ENCODE peak calls at places on chromosomes 2 and 18, in eight cellular contexts. One of them, this sample, is unnamed.

GRCh38 chr2:17539993-17540812 is at the start of gene VSNL1:
- DNase-seq in GM12891: no peak
- DNase-seq in GM12892: no peak
- DNase-seq in HL-60: no peak
- DNase-seq in Panc1: no peak
- DNase-seq in HepG2: peak
- DNase-seq in K562: peak
- DNase-seq in spleen: peak
- DNase-seq in this sample: peak

GRCh38 chr18:57062841-57063240 is 84.0 kb upstream of the BOD1L2 start:
- DNase-seq in GM12891: no peak
- DNase-seq in GM12892: no peak
- DNase-seq in HL-60: no peak
- DNase-seq in Panc1: no peak
- DNase-seq in HepG2: no peak
- DNase-seq in K562: no peak
- DNase-seq in spleen: no peak
- DNase-seq in this sample: no peak

GRCh38 chr2:186518291-186518690 is 32.2 kb downstream of the ZC3H15 start:
- DNase-seq in GM12891: no peak
- DNase-seq in GM12892: no peak
- DNase-seq in HL-60: no peak
- DNase-seq in Panc1: no peak
- DNase-seq in HepG2: no peak
- DNase-seq in K562: no peak
- DNase-seq in spleen: no peak
- DNase-seq in this sample: no peak

GRCh38 chr18:39862341-39862740 is 2092.7 kb upstream of the PIK3C3 start:
- DNase-seq in GM12891: no peak
- DNase-seq in GM12892: no peak
- DNase-seq in HL-60: no peak
- DNase-seq in Panc1: no peak
- DNase-seq in HepG2: no peak
- DNase-seq in K562: no peak
- DNase-seq in spleen: no peak
- DNase-seq in this sample: no peak

GRCh38 chr2:201151127-201152074 is 31.5 kb upstream of the CASP10 start:
- DNase-seq in GM12891: no peak
- DNase-seq in GM12892: no peak
- DNase-seq in HL-60: peak
- DNase-seq in Panc1: peak
- DNase-seq in HepG2: peak
- DNase-seq in K562: no peak
- DNase-seq in spleen: no peak
- DNase-seq in this sample: no peak

GRCh38 chr2:237806334-237806733 is 7.8 kb downstream of the RBM44 start:
- DNase-seq in GM12891: no peak
- DNase-seq in GM12892: no peak
- DNase-seq in HL-60: no peak
- DNase-seq in Panc1: no peak
- DNase-seq in HepG2: no peak
- DNase-seq in K562: no peak
- DNase-seq in spleen: no peak
- DNase-seq in this sample: no peak

GRCh38 chr2:22902662-22903165 is 482.3 kb upstream of the KLHL29 start:
- DNase-seq in GM12891: no peak
- DNase-seq in GM12892: no peak
- DNase-seq in HL-60: no peak
- DNase-seq in Panc1: no peak
- DNase-seq in HepG2: no peak
- DNase-seq in K562: no peak
- DNase-seq in spleen: no peak
- DNase-seq in this sample: no peak

GRCh38 chr18:47254341-47254939 is 3.0 kb upstream of the SKOR2 start:
- DNase-seq in GM12891: no peak
- DNase-seq in GM12892: no peak
- DNase-seq in HL-60: no peak
- DNase-seq in Panc1: no peak
- DNase-seq in HepG2: peak
- DNase-seq in K562: peak
- DNase-seq in spleen: no peak
- DNase-seq in this sample: no peak

GRCh38 chr2:112481528-112482228 is at the start of gene TTL:
- DNase-seq in GM12891: peak
- DNase-seq in GM12892: peak
- DNase-seq in HL-60: peak
- DNase-seq in Panc1: no peak
- DNase-seq in HepG2: peak
- DNase-seq in K562: peak
- DNase-seq in spleen: peak
- DNase-seq in this sample: peak
- TF ChIP-seq POLR2AphosphoS5 in GM12891: no peak
- TF ChIP-seq POLR2AphosphoS5 in GM12892: no peak
- TF ChIP-seq POLR2AphosphoS5 in HL-60: peak
- TF ChIP-seq POLR2AphosphoS5 in Panc1: peak
- TF ChIP-seq POLR2AphosphoS5 in HepG2: peak
- TF ChIP-seq POLR2AphosphoS5 in K562: peak
- TF ChIP-seq POLR2AphosphoS5 in spleen: peak
- TF ChIP-seq POLR2AphosphoS5 in this sample: peak

DNA sequence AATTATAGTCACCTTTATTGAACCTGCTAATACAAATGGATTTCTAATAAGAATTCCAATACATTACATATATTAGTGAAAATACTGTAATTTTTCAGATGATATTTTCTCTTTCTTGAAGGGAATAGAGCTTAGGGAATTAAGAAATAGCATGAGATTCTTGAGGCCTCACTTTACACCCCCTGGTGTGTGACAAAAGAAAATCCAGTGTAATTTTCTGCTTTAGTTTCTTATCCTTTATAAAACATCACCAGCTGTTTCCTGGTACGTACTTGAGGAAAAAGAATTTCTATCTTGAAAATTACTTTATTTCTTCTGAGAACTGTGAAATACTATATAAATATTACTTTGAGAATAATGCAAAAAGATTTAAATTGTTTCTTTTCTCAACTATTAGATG is 71.6 kb downstream of the CLIP4 start:
- DNase-seq in GM12891: no peak
- DNase-seq in GM12892: no peak
- DNase-seq in HL-60: no peak
- DNase-seq in Panc1: no peak
- DNase-seq in HepG2: no peak
- DNase-seq in K562: no peak
- DNase-seq in spleen: no peak
- DNase-seq in this sample: no peak
- TF ChIP-seq POLR2AphosphoS5 in GM12891: no peak
- TF ChIP-seq POLR2AphosphoS5 in GM12892: no peak
- TF ChIP-seq POLR2AphosphoS5 in HL-60: no peak
- TF ChIP-seq POLR2AphosphoS5 in Panc1: no peak
- TF ChIP-seq POLR2AphosphoS5 in HepG2: no peak
- TF ChIP-seq POLR2AphosphoS5 in K562: no peak
- TF ChIP-seq POLR2AphosphoS5 in spleen: no peak
- TF ChIP-seq POLR2AphosphoS5 in this sample: no peak

DNA sequence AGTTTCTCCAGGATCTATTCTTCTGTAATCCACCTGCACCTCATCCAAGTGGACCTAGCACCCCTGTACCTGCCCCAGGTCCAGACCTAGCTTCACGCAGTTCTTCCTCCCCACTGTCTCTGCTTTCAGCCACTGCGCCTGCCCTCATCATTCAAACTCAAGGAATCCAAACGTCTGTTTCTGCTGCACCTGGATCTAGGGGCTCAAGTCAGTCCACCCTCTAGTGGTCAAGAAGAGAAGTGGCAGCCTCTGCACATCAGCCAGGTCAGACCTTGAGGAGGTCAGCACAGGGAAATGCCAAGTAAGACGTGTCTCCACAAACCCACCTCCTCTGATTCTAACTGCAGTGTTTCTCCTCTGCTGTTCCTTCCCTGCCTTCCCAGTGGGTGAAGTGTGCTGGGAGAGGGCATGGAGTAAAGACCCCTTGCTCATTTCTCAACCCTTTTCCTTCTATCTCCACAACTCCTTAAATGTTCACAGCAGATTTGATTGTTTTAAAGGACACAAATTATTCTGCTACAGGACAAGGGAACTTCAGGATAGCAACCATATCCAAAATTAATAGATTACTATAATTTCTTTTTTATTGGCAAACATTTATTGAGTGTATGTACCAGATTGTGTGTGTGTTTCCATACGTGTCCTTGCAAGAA is 8.7 kb upstream of the RNF152 start:
- DNase-seq in GM12891: peak
- DNase-seq in GM12892: peak
- DNase-seq in HL-60: peak
- DNase-seq in Panc1: peak
- DNase-seq in HepG2: peak
- DNase-seq in K562: peak
- DNase-seq in spleen: no peak
- DNase-seq in this sample: peak
- TF ChIP-seq POLR2AphosphoS5 in GM12891: no peak
- TF ChIP-seq POLR2AphosphoS5 in GM12892: no peak
- TF ChIP-seq POLR2AphosphoS5 in HL-60: no peak
- TF ChIP-seq POLR2AphosphoS5 in Panc1: no peak
- TF ChIP-seq POLR2AphosphoS5 in HepG2: no peak
- TF ChIP-seq POLR2AphosphoS5 in K562: no peak
- TF ChIP-seq POLR2AphosphoS5 in spleen: no peak
- TF ChIP-seq POLR2AphosphoS5 in this sample: no peak

GRCh38 chr2:46296216-46296839 is 879 bp upstream of the EPAS1 start:
- DNase-seq in GM12891: no peak
- DNase-seq in GM12892: peak
- DNase-seq in HL-60: no peak
- DNase-seq in Panc1: no peak
- DNase-seq in HepG2: no peak
- DNase-seq in K562: no peak
- DNase-seq in spleen: peak
- DNase-seq in this sample: peak

GRCh38 chr2:46296840-46297545 is at the start of gene EPAS1:
- DNase-seq in GM12891: peak
- DNase-seq in GM12892: peak
- DNase-seq in HL-60: peak
- DNase-seq in Panc1: no peak
- DNase-seq in HepG2: peak
- DNase-seq in K562: peak
- DNase-seq in spleen: peak
- DNase-seq in this sample: peak

GRCh38 chr2:46298522-46299351 is 1.5 kb downstream of the EPAS1 start:
- DNase-seq in GM12891: peak
- DNase-seq in GM12892: peak
- DNase-seq in HL-60: no peak
- DNase-seq in Panc1: no peak
- DNase-seq in HepG2: no peak
- DNase-seq in K562: peak
- DNase-seq in spleen: peak
- DNase-seq in this sample: peak

GRCh38 chr2:46298272-46298521 is 990 bp downstream of the EPAS1 start:
- DNase-seq in GM12891: no peak
- DNase-seq in GM12892: no peak
- DNase-seq in HL-60: no peak
- DNase-seq in Panc1: no peak
- DNase-seq in HepG2: no peak
- DNase-seq in K562: no peak
- DNase-seq in spleen: no peak
- DNase-seq in this sample: no peak

GRCh38 chr2:46297546-46298271 is 502 bp downstream of the EPAS1 start:
- DNase-seq in GM12891: peak
- DNase-seq in GM12892: peak
- DNase-seq in HL-60: no peak
- DNase-seq in Panc1: no peak
- DNase-seq in HepG2: peak
- DNase-seq in K562: peak
- DNase-seq in spleen: peak
- DNase-seq in this sample: peak
- TF ChIP-seq POLR2AphosphoS5 in GM12891: no peak
- TF ChIP-seq POLR2AphosphoS5 in GM12892: no peak
- TF ChIP-seq POLR2AphosphoS5 in HL-60: no peak
- TF ChIP-seq POLR2AphosphoS5 in Panc1: no peak
- TF ChIP-seq POLR2AphosphoS5 in HepG2: peak
- TF ChIP-seq POLR2AphosphoS5 in K562: no peak
- TF ChIP-seq POLR2AphosphoS5 in spleen: no peak
- TF ChIP-seq POLR2AphosphoS5 in this sample: peak

GRCh38 chr18:8629602-8630001 is 20.4 kb downstream of the RAB12 start:
- DNase-seq in GM12891: no peak
- DNase-seq in GM12892: no peak
- DNase-seq in HL-60: no peak
- DNase-seq in Panc1: no peak
- DNase-seq in HepG2: no peak
- DNase-seq in K562: no peak
- DNase-seq in spleen: no peak
- DNase-seq in this sample: no peak
- TF ChIP-seq POLR2AphosphoS5 in GM12891: no peak
- TF ChIP-seq POLR2AphosphoS5 in GM12892: no peak
- TF ChIP-seq POLR2AphosphoS5 in HL-60: no peak
- TF ChIP-seq POLR2AphosphoS5 in Panc1: no peak
- TF ChIP-seq POLR2AphosphoS5 in HepG2: no peak
- TF ChIP-seq POLR2AphosphoS5 in K562: no peak
- TF ChIP-seq POLR2AphosphoS5 in spleen: no peak
- TF ChIP-seq POLR2AphosphoS5 in this sample: no peak

GRCh38 chr2:156673981-156674380 is 237.8 kb downstream of the GPD2 start:
- DNase-seq in GM12891: no peak
- DNase-seq in GM12892: no peak
- DNase-seq in HL-60: no peak
- DNase-seq in Panc1: no peak
- DNase-seq in HepG2: no peak
- DNase-seq in K562: no peak
- DNase-seq in spleen: no peak
- DNase-seq in this sample: no peak
- TF ChIP-seq POLR2AphosphoS5 in GM12891: no peak
- TF ChIP-seq POLR2AphosphoS5 in GM12892: no peak
- TF ChIP-seq POLR2AphosphoS5 in HL-60: no peak
- TF ChIP-seq POLR2AphosphoS5 in Panc1: no peak
- TF ChIP-seq POLR2AphosphoS5 in HepG2: no peak
- TF ChIP-seq POLR2AphosphoS5 in K562: no peak
- TF ChIP-seq POLR2AphosphoS5 in spleen: no peak
- TF ChIP-seq POLR2AphosphoS5 in this sample: no peak

GRCh38 chr2:75844651-75845050 is 133.9 kb upstream of the GCFC2 start:
- DNase-seq in GM12891: no peak
- DNase-seq in GM12892: no peak
- DNase-seq in HL-60: no peak
- DNase-seq in Panc1: no peak
- DNase-seq in HepG2: no peak
- DNase-seq in K562: no peak
- DNase-seq in spleen: no peak
- DNase-seq in this sample: no peak
- TF ChIP-seq POLR2AphosphoS5 in GM12891: no peak
- TF ChIP-seq POLR2AphosphoS5 in GM12892: no peak
- TF ChIP-seq POLR2AphosphoS5 in HL-60: no peak
- TF ChIP-seq POLR2AphosphoS5 in Panc1: no peak
- TF ChIP-seq POLR2AphosphoS5 in HepG2: no peak
- TF ChIP-seq POLR2AphosphoS5 in K562: no peak
- TF ChIP-seq POLR2AphosphoS5 in spleen: no peak
- TF ChIP-seq POLR2AphosphoS5 in this sample: no peak